ENCODE peak calls at places on chromosomes 5 and 9, in eight cellular contexts. One of them, this sample, is unnamed.
A peak's percentile ranks its signal among the peaks of the same experiment; 100 is the strongest.

GRCh38 chr5:27191786-27192505 is 153.6 kb upstream of the CDH9 start:
- DNase-seq in body of pancreas: no peak
- DNase-seq in stomach: no peak
- DNase-seq in uterus: no peak
- DNase-seq in heart left ventricle: no peak
- DNase-seq in GM12891: no peak
- DNase-seq in spleen: no peak
- DNase-seq in tibial nerve: no peak
- DNase-seq in this sample: no peak

GRCh38 chr5:76709762-76710161 is 6.2 kb upstream of the F2R start:
- DNase-seq in body of pancreas: no peak
- DNase-seq in stomach: no peak
- DNase-seq in uterus: no peak
- DNase-seq in heart left ventricle: no peak
- DNase-seq in GM12891: no peak
- DNase-seq in spleen: no peak
- DNase-seq in tibial nerve: no peak
- DNase-seq in this sample: no peak

GRCh38 chr5:154190652-154191304 is at the start of gene GALNT10:
- DNase-seq in body of pancreas: peak; percentile 71
- DNase-seq in stomach: peak; percentile 69
- DNase-seq in uterus: peak; percentile 61
- DNase-seq in heart left ventricle: peak; percentile 78
- DNase-seq in GM12891: peak; percentile 80
- DNase-seq in spleen: peak; percentile 95
- DNase-seq in tibial nerve: no peak
- DNase-seq in this sample: no peak

GRCh38 chr9:122090287-122090883 is 2.7 kb downstream of the TTLL11 start:
- DNase-seq in body of pancreas: no peak
- DNase-seq in stomach: no peak
- DNase-seq in uterus: no peak
- DNase-seq in heart left ventricle: no peak
- DNase-seq in GM12891: no peak
- DNase-seq in spleen: no peak
- DNase-seq in tibial nerve: no peak
- DNase-seq in this sample: no peak

GRCh38 chr5:96875805-96876291 is 452 bp upstream of the ERAP2 start:
- DNase-seq in body of pancreas: no peak
- DNase-seq in stomach: no peak
- DNase-seq in uterus: no peak
- DNase-seq in heart left ventricle: no peak
- DNase-seq in GM12891: no peak
- DNase-seq in spleen: no peak
- DNase-seq in tibial nerve: no peak
- DNase-seq in this sample: no peak

GRCh38 chr5:37847978-37848425 is 8.2 kb upstream of the GDNF start:
- DNase-seq in body of pancreas: no peak
- DNase-seq in stomach: no peak
- DNase-seq in uterus: no peak
- DNase-seq in heart left ventricle: no peak
- DNase-seq in GM12891: no peak
- DNase-seq in spleen: no peak
- DNase-seq in tibial nerve: no peak
- DNase-seq in this sample: no peak

GRCh38 chr9:133006731-133007352 is 24.0 kb upstream of the GTF3C5 start:
- DNase-seq in body of pancreas: no peak
- DNase-seq in stomach: no peak
- DNase-seq in uterus: no peak
- DNase-seq in heart left ventricle: no peak
- DNase-seq in GM12891: no peak
- DNase-seq in spleen: no peak
- DNase-seq in tibial nerve: no peak
- DNase-seq in this sample: no peak

GRCh38 chr5:95761771-95762680 is 30.9 kb downstream of the RHOBTB3 start:
- DNase-seq in body of pancreas: no peak
- DNase-seq in stomach: no peak
- DNase-seq in uterus: no peak
- DNase-seq in heart left ventricle: no peak
- DNase-seq in GM12891: no peak
- DNase-seq in spleen: no peak
- DNase-seq in tibial nerve: no peak
- DNase-seq in this sample: no peak

GRCh38 chr5:23631283-23632045 is 124.1 kb downstream of the PRDM9 start:
- DNase-seq in body of pancreas: peak; percentile 12
- DNase-seq in stomach: no peak
- DNase-seq in uterus: no peak
- DNase-seq in heart left ventricle: no peak
- DNase-seq in GM12891: no peak
- DNase-seq in spleen: no peak
- DNase-seq in tibial nerve: no peak
- DNase-seq in this sample: no peak

GRCh38 chr9:136787690-136788400 is 3.3 kb upstream of the TMEM141 start:
- DNase-seq in body of pancreas: peak; percentile 68
- DNase-seq in stomach: peak; percentile 70
- DNase-seq in uterus: peak; percentile 64
- DNase-seq in heart left ventricle: peak; percentile 69
- DNase-seq in GM12891: no peak
- DNase-seq in spleen: peak; percentile 89
- DNase-seq in tibial nerve: no peak
- DNase-seq in this sample: no peak

GRCh38 chr9:79976501-79977444 is 405.0 kb downstream of the TLE4 start:
- DNase-seq in body of pancreas: no peak
- DNase-seq in stomach: no peak
- DNase-seq in uterus: no peak
- DNase-seq in heart left ventricle: no peak
- DNase-seq in GM12891: no peak
- DNase-seq in spleen: no peak
- DNase-seq in tibial nerve: no peak
- DNase-seq in this sample: no peak

GRCh38 chr9:120877276-120878034 is 467 bp upstream of the PHF19 start:
- DNase-seq in body of pancreas: peak; percentile 55
- DNase-seq in stomach: peak; percentile 57
- DNase-seq in uterus: peak; percentile 78
- DNase-seq in heart left ventricle: peak; percentile 73
- DNase-seq in GM12891: peak; percentile 72
- DNase-seq in spleen: peak; percentile 93
- DNase-seq in tibial nerve: no peak
- DNase-seq in this sample: no peak
- TF ChIP-seq POLR2A in body of pancreas: peak; percentile 12
- TF ChIP-seq POLR2A in stomach: no peak
- TF ChIP-seq POLR2A in uterus: peak; percentile 25
- TF ChIP-seq POLR2A in heart left ventricle: no peak
- TF ChIP-seq POLR2A in GM12891: peak; percentile 62
- TF ChIP-seq POLR2A in spleen: no peak
- TF ChIP-seq POLR2A in tibial nerve: no peak
- TF ChIP-seq POLR2A in this sample: peak; percentile 51

GRCh38 chr5:134525687-134526482 is 415 bp downstream of the JADE2 start:
- DNase-seq in body of pancreas: peak; percentile 84
- DNase-seq in stomach: peak; percentile 71
- DNase-seq in uterus: peak; percentile 79
- DNase-seq in heart left ventricle: peak; percentile 82
- DNase-seq in GM12891: no peak
- DNase-seq in spleen: peak; percentile 92
- DNase-seq in tibial nerve: peak; percentile 55
- DNase-seq in this sample: no peak
- TF ChIP-seq POLR2A in body of pancreas: peak; percentile 60
- TF ChIP-seq POLR2A in stomach: no peak
- TF ChIP-seq POLR2A in uterus: peak; percentile 54
- TF ChIP-seq POLR2A in heart left ventricle: peak; percentile 53
- TF ChIP-seq POLR2A in GM12891: peak; percentile 66
- TF ChIP-seq POLR2A in spleen: no peak
- TF ChIP-seq POLR2A in tibial nerve: peak; percentile 29
- TF ChIP-seq POLR2A in this sample: peak; percentile 56

GRCh38 chr9:124342946-124343485 is 72.2 kb downstream of the PSMB7 start:
- DNase-seq in body of pancreas: peak; percentile 30
- DNase-seq in stomach: no peak
- DNase-seq in uterus: peak; percentile 76
- DNase-seq in heart left ventricle: peak; percentile 57
- DNase-seq in GM12891: no peak
- DNase-seq in spleen: peak; percentile 76
- DNase-seq in tibial nerve: peak; percentile 34
- DNase-seq in this sample: no peak
- TF ChIP-seq POLR2A in body of pancreas: no peak
- TF ChIP-seq POLR2A in stomach: no peak
- TF ChIP-seq POLR2A in uterus: no peak
- TF ChIP-seq POLR2A in heart left ventricle: no peak
- TF ChIP-seq POLR2A in GM12891: no peak
- TF ChIP-seq POLR2A in spleen: no peak
- TF ChIP-seq POLR2A in tibial nerve: peak; percentile 28
- TF ChIP-seq POLR2A in this sample: no peak

DNA sequence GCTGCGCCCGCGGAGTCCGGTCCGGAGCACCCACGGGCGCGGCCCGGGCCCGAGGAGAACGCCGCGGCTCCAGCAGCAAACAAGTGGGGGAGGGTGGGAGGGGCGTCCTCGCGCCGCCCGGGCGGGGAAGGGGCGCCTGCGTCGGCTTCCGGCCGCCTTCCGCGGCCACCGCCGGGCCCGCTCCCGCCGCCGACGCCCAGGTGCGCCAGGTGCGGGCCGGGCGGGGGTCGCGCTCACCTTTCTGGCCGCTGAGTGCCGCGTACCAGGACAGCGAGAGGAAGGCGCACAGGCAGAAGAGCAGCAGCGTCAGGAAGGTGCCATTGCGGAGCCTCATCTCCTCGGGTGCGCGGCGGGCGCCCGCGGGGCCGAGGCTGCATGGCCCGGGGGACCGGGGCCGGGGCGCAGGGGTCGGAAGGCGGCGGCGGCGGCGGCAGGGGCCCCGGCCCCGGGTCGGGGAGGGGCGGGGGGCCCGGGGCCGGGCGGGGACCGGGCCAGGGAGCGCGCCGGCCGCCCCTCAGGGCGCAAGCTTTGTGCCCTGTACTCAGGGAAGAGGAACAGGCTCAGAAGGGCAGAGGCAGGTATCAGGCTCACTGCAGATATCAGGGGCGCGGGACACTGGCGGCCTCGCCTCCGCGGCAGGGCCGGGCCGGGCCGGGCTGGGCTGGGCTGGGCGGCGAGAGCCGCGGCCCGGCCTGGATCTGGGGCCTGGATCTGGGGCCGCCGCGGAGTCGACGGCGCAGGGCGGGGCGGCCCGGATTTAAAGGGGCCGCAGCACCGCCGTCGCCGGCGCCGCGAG is at the start of gene MGAT4B:
- DNase-seq in body of pancreas: peak; percentile 83
- DNase-seq in stomach: peak; percentile 87
- DNase-seq in uterus: peak; percentile 76
- DNase-seq in heart left ventricle: peak; percentile 87
- DNase-seq in GM12891: peak; percentile 91
- DNase-seq in spleen: peak; percentile 94
- DNase-seq in tibial nerve: peak; percentile 55
- DNase-seq in this sample: no peak
- TF ChIP-seq POLR2A in body of pancreas: peak; percentile 25
- TF ChIP-seq POLR2A in stomach: no peak
- TF ChIP-seq POLR2A in uterus: peak; percentile 71
- TF ChIP-seq POLR2A in heart left ventricle: peak; percentile 47
- TF ChIP-seq POLR2A in GM12891: peak; percentile 24
- TF ChIP-seq POLR2A in spleen: no peak
- TF ChIP-seq POLR2A in tibial nerve: peak; percentile 64
- TF ChIP-seq POLR2A in this sample: peak; percentile 76

DNA sequence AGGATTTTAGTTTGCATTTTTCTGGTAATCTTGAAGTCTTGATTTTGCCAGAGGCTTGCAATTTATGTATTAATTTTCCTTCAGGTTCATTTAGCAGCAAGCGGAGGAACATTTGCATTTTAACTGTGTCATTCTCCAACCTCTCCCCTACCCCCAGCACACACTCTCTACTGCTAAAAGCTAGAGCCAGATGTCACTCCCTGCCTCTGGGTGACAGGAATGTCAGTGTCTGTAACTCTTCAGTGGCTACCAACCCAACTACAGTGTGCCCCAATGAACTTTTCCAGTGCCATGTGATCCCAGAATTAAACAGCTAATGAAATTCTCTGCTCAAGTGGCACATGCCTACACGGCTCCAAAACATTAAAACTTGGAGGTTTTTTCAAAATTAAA is 260.3 kb downstream of the GOLPH3 start:
- DNase-seq in body of pancreas: no peak
- DNase-seq in stomach: no peak
- DNase-seq in uterus: no peak
- DNase-seq in heart left ventricle: no peak
- DNase-seq in GM12891: no peak
- DNase-seq in spleen: no peak
- DNase-seq in tibial nerve: no peak
- DNase-seq in this sample: no peak
- TF ChIP-seq POLR2A in body of pancreas: no peak
- TF ChIP-seq POLR2A in stomach: no peak
- TF ChIP-seq POLR2A in uterus: no peak
- TF ChIP-seq POLR2A in heart left ventricle: no peak
- TF ChIP-seq POLR2A in GM12891: no peak
- TF ChIP-seq POLR2A in spleen: no peak
- TF ChIP-seq POLR2A in tibial nerve: no peak
- TF ChIP-seq POLR2A in this sample: no peak

DNA sequence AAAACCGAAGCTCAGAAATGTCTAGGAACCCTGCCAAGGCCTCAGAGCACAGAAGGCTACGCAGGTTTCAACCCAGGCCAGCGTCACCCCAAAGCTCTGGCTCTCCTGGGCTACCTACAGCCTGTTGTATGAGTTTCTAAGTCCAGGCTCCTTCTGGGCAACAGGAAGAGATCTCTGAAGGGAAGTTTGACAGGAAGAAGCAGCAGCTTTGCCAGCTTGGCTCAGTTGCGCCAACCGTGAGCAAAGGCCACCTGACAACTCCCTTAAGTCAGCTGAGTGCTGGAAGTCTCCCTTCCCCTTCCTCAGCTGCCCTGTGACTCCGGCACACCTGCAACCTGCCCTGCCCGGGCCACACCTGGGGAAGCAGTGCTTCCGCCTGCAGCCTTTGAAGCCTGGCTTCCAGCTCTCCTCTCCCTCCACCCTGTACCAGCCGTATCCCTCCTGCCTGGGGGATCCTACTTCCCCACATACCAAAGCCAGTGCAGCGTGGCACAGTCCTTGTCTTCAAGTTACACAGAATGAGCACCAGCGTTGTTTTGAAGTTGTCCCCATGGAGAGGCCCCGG is 36.7 kb downstream of the SHB start:
- DNase-seq in body of pancreas: peak; percentile 80
- DNase-seq in stomach: peak; percentile 90
- DNase-seq in uterus: no peak
- DNase-seq in heart left ventricle: no peak
- DNase-seq in GM12891: no peak
- DNase-seq in spleen: no peak
- DNase-seq in tibial nerve: no peak
- DNase-seq in this sample: no peak
- TF ChIP-seq POLR2A in body of pancreas: no peak
- TF ChIP-seq POLR2A in stomach: no peak
- TF ChIP-seq POLR2A in uterus: no peak
- TF ChIP-seq POLR2A in heart left ventricle: no peak
- TF ChIP-seq POLR2A in GM12891: no peak
- TF ChIP-seq POLR2A in spleen: no peak
- TF ChIP-seq POLR2A in tibial nerve: no peak
- TF ChIP-seq POLR2A in this sample: peak; percentile 17